ENCODE peak calls at places on chromosomes 4 and X, in five cellular contexts. N is effector CD4-positive, alpha-beta T cell; C is posterior cingulate gyrus; V is cerebellum; W is HTR-8/SVneo. H is an unnamed sample.

GRCh38 chrX:276588-277171 is 4.5 kb upstream of the PLCXD1 start:
- DNase-seq in N (no peak), C (no peak), V (no peak), W (no peak), H (no peak)

GRCh38 chrX:106752101-106752678 is 25.7 kb downstream of the RNF128 start:
- DNase-seq in N (no peak), C (no peak), V (no peak), W (no peak), H (no peak)

GRCh38 chrX:41332408-41332987 is 1.5 kb upstream of the DDX3X start:
- DNase-seq in N (no peak), C (no peak), V (peak; percentile 16), W (no peak), H (no peak)

GRCh38 chrX:44908198-44908597 is 35.2 kb downstream of the KDM6A start:
- DNase-seq in N (no peak), C (no peak), V (no peak), W (no peak), H (no peak)

GRCh38 chrX:34903316-34903715 is 39.3 kb upstream of the FAM47B start:
- DNase-seq in N (no peak), C (no peak), V (no peak), W (no peak), H (no peak)

GRCh38 chrX:149984411-149984810 is 46.1 kb upstream of the EOLA2 start:
- DNase-seq in N (no peak), C (no peak), V (no peak), W (no peak), H (no peak)

GRCh38 chr4:84582988-84583870 is at the start of gene CDS1:
- DNase-seq in N (peak; percentile 4), C (peak; percentile 17), V (peak; percentile 22), W (no peak), H (peak; percentile 42)

GRCh38 chr4:70197842-70198241 is 2.3 kb downstream of the ODAM start:
- DNase-seq in N (no peak), C (no peak), V (no peak), W (no peak), H (no peak)

GRCh38 chrX:5402461-5402860 is 826.2 kb downstream of the NLGN4X start:
- DNase-seq in N (no peak), C (no peak), V (no peak), W (no peak), H (no peak)

GRCh38 chr4:41802590-41802989 is 54.1 kb upstream of the PHOX2B start:
- DNase-seq in N (no peak), C (no peak), V (no peak), W (no peak), H (no peak)

GRCh38 chrX:47217121-47217851 is 1.2 kb upstream of the CDK16 start:
- DNase-seq in N (no peak), C (no peak), V (no peak), W (no peak), H (no peak)

GRCh38 chrX:38347136-38347535 is 5.3 kb upstream of the OTC start:
- DNase-seq in N (no peak), C (no peak), V (no peak), W (no peak), H (no peak)

GRCh38 chr4:3201718-3202702 is 46.9 kb upstream of the MSANTD1 start:
- DNase-seq in N (peak; percentile 66), C (no peak), V (no peak), W (no peak), H (no peak)

GRCh38 chr4:121720109-121720508 is 23.3 kb upstream of the ANXA5 start:
- DNase-seq in N (no peak), C (no peak), V (no peak), W (no peak), H (no peak)

GRCh38 chr4:184896868-184897715 is 71.3 kb upstream of the ACSL1 start:
- DNase-seq in N (no peak), C (no peak), V (no peak), W (no peak), H (no peak)

GRCh38 chr4:149522031-149522430 is 293.6 kb downstream of the IQCM start:
- DNase-seq in N (no peak), C (no peak), V (no peak), W (no peak), H (no peak)

GRCh38 chr4:76447326-76447954 is 12.4 kb downstream of the SHROOM3 start:
- DNase-seq in N (no peak), C (no peak), V (no peak), W (no peak), H (no peak)

GRCh38 chr4:138851626-138852443 is 163.7 kb upstream of the NOCT start:
- DNase-seq in N (no peak), C (no peak), V (no peak), W (no peak), H (no peak)

GRCh38 chrX:39689374-39690104 is 408.2 kb downstream of the BCOR start:
- DNase-seq in N (no peak), C (no peak), V (no peak), W (no peak), H (no peak)

GRCh38 chr4:175421506-175421905 is 390.6 kb downstream of the GPM6A start:
- DNase-seq in N (no peak), C (no peak), V (no peak), W (no peak), H (no peak)

GRCh38 chrX:130416785-130417184 is 15.0 kb downstream of the RBMX2 start:
- DNase-seq in N (no peak), C (no peak), V (no peak), W (no peak), H (no peak)

GRCh38 chr4:68984947-68985346 is 33.3 kb upstream of the UGT2A3 start:
- DNase-seq in N (no peak), C (no peak), V (no peak), W (no peak), H (no peak)

GRCh38 chrX:105876658-105877057 is 54.3 kb downstream of the NRK start:
- DNase-seq in N (no peak), C (no peak), V (no peak), W (no peak), H (no peak)

GRCh38 chrX:17814059-17814458 is 47.0 kb downstream of the RAI2 start:
- DNase-seq in N (no peak), C (no peak), V (no peak), W (no peak), H (no peak)

GRCh38 chr4:71333960-71334951 is 4.6 kb upstream of the SLC4A4 start:
- DNase-seq in N (no peak), C (no peak), V (no peak), W (no peak), H (no peak)

GRCh38 chr4:72522440-72522839 is 46.6 kb downstream of the ADAMTS3 start:
- DNase-seq in N (no peak), C (no peak), V (no peak), W (no peak), H (no peak)

GRCh38 chr4:27003602-27004238 is 143.1 kb downstream of the STIM2 start:
- DNase-seq in N (no peak), C (no peak), V (no peak), W (no peak), H (no peak)

GRCh38 chr4:140718240-140718639 is 37.9 kb downstream of the TBC1D9 start:
- DNase-seq in N (no peak), C (no peak), V (no peak), W (no peak), H (no peak)

GRCh38 chrX:134524181-134524580 is 64.2 kb downstream of the HPRT1 start:
- DNase-seq in N (no peak), C (no peak), V (no peak), W (no peak), H (no peak)

GRCh38 chr4:3330682-3331081 is 37.9 kb downstream of the RGS12 start:
- DNase-seq in N (no peak), C (no peak), V (no peak), W (no peak), H (no peak)

GRCh38 chr4:112168719-112169500 is 23.7 kb downstream of the FAM241A start:
- DNase-seq in N (no peak), C (no peak), V (no peak), W (no peak), H (no peak)

GRCh38 chr4:170522427-170522970 is 432.7 kb upstream of the AADAT start:
- DNase-seq in N (no peak), C (no peak), V (no peak), W (no peak), H (no peak)

GRCh38 chr4:171875291-171875690 is 62.1 kb downstream of the GALNTL6 start:
- DNase-seq in N (no peak), C (no peak), V (no peak), W (no peak), H (no peak)

GRCh38 chrX:13891367-13892146 is 74.7 kb upstream of the GPM6B start:
- DNase-seq in N (no peak), C (peak; percentile 50), V (no peak), W (no peak), H (peak; percentile 40)

GRCh38 chr4:170589597-170590191 is 499.9 kb upstream of the AADAT start:
- DNase-seq in N (no peak), C (no peak), V (peak; percentile 2), W (peak; percentile 48), H (no peak)

GRCh38 chrX:22666441-22666840 is 333.3 kb upstream of the DDX53 start:
- DNase-seq in N (no peak), C (peak; percentile 37), V (no peak), W (peak; percentile 17), H (peak; percentile 64)

GRCh38 chrX:63503541-63503940 is 152.4 kb upstream of the SPIN4 start:
- DNase-seq in N (no peak), C (no peak), V (no peak), W (peak; percentile 0), H (no peak)

GRCh38 chr4:84151574-84151973 is 347.5 kb downstream of the NKX6-1 start:
- DNase-seq in N (no peak), C (no peak), V (no peak), W (no peak), H (no peak)

GRCh38 chrX:138872537-138872936 is 161.0 kb upstream of the FGF13 start:
- DNase-seq in N (no peak), C (no peak), V (no peak), W (no peak), H (no peak)

GRCh38 chr4:121736735-121737351 is 28.1 kb downstream of the SMIM43 start:
- DNase-seq in N (no peak), C (no peak), V (peak; percentile 3), W (peak; percentile 71), H (peak; percentile 9)